ENCODE peak calls at places on chromosomes 3 and 15, in eight cellular contexts. One of them, this sample, is unnamed.
A peak's percentile ranks its signal among the peaks of the same experiment; 100 is the strongest.

GRCh38 chr3:157231071-157231470 is 71.1 kb upstream of the CCNL1 start:
- DNase-seq in HCT116: no peak
- DNase-seq in prostate gland: no peak
- DNase-seq in ovary: no peak
- DNase-seq in esophagus muscularis mucosa: no peak
- DNase-seq in vagina: no peak
- DNase-seq in GM12891: no peak
- DNase-seq in A549: no peak
- DNase-seq in this sample: no peak

GRCh38 chr3:138835177-138835757 is 539 bp upstream of the PIK3CB start:
- DNase-seq in esophagus muscularis mucosa: no peak
- DNase-seq in HCT116: peak; percentile 10
- DNase-seq in prostate gland: no peak
- DNase-seq in GM12891: no peak
- DNase-seq in vagina: no peak
- DNase-seq in A549: no peak
- DNase-seq in ovary: no peak
- DNase-seq in this sample: no peak

GRCh38 chr3:62622553-62623174 is 249.3 kb upstream of the FEZF2 start:
- DNase-seq in A549: peak; percentile 34
- DNase-seq in ovary: peak; percentile 18
- DNase-seq in HCT116: peak; percentile 31
- DNase-seq in vagina: no peak
- DNase-seq in esophagus muscularis mucosa: no peak
- DNase-seq in GM12891: peak; percentile 2
- DNase-seq in prostate gland: peak; percentile 10
- DNase-seq in this sample: peak; percentile 59

GRCh38 chr3:22117751-22118346 is 366.8 kb upstream of the ZNF385D start:
- DNase-seq in HCT116: peak; percentile 6
- DNase-seq in A549: peak; percentile 53
- DNase-seq in GM12891: no peak
- DNase-seq in prostate gland: no peak
- DNase-seq in ovary: no peak
- DNase-seq in esophagus muscularis mucosa: no peak
- DNase-seq in vagina: no peak
- DNase-seq in this sample: peak; percentile 38

GRCh38 chr15:92989469-92989868 is 89.3 kb downstream of the CHD2 start:
- DNase-seq in esophagus muscularis mucosa: no peak
- DNase-seq in prostate gland: no peak
- DNase-seq in HCT116: no peak
- DNase-seq in A549: no peak
- DNase-seq in ovary: no peak
- DNase-seq in vagina: no peak
- DNase-seq in GM12891: no peak
- DNase-seq in this sample: no peak

GRCh38 chr3:138124689-138125420 is 7.3 kb downstream of the A4GNT start:
- DNase-seq in ovary: no peak
- DNase-seq in GM12891: no peak
- DNase-seq in A549: no peak
- DNase-seq in prostate gland: no peak
- DNase-seq in vagina: no peak
- DNase-seq in HCT116: no peak
- DNase-seq in esophagus muscularis mucosa: no peak
- DNase-seq in this sample: no peak

GRCh38 chr15:90231028-90232017 is 2.4 kb downstream of the CIB1 start:
- DNase-seq in vagina: no peak
- DNase-seq in HCT116: no peak
- DNase-seq in prostate gland: peak; percentile 71
- DNase-seq in ovary: no peak
- DNase-seq in esophagus muscularis mucosa: no peak
- DNase-seq in GM12891: peak; percentile 80
- DNase-seq in A549: no peak
- DNase-seq in this sample: no peak

GRCh38 chr3:50491023-50491422 is 12.4 kb downstream of the CACNA2D2 start:
- DNase-seq in GM12891: no peak
- DNase-seq in HCT116: no peak
- DNase-seq in ovary: no peak
- DNase-seq in prostate gland: no peak
- DNase-seq in esophagus muscularis mucosa: no peak
- DNase-seq in A549: no peak
- DNase-seq in vagina: no peak
- DNase-seq in this sample: no peak

GRCh38 chr3:53821631-53822068 is 24.6 kb downstream of the CHDH start:
- DNase-seq in vagina: no peak
- DNase-seq in ovary: no peak
- DNase-seq in esophagus muscularis mucosa: no peak
- DNase-seq in prostate gland: no peak
- DNase-seq in GM12891: no peak
- DNase-seq in HCT116: no peak
- DNase-seq in A549: no peak
- DNase-seq in this sample: no peak

GRCh38 chr3:100875239-100875638 is 118.0 kb downstream of the ABI3BP start:
- DNase-seq in HCT116: no peak
- DNase-seq in prostate gland: peak; percentile 47
- DNase-seq in A549: no peak
- DNase-seq in GM12891: no peak
- DNase-seq in ovary: peak; percentile 22
- DNase-seq in esophagus muscularis mucosa: no peak
- DNase-seq in vagina: no peak
- DNase-seq in this sample: no peak

GRCh38 chr15:48643776-48644497 is 1.6 kb downstream of the FBN1 start:
- DNase-seq in vagina: no peak
- DNase-seq in esophagus muscularis mucosa: no peak
- DNase-seq in prostate gland: no peak
- DNase-seq in ovary: no peak
- DNase-seq in HCT116: no peak
- DNase-seq in GM12891: no peak
- DNase-seq in A549: no peak
- DNase-seq in this sample: peak; percentile 38

GRCh38 chr3:27581852-27582251 is 97.7 kb upstream of the SLC4A7 start:
- DNase-seq in prostate gland: no peak
- DNase-seq in vagina: no peak
- DNase-seq in HCT116: no peak
- DNase-seq in esophagus muscularis mucosa: no peak
- DNase-seq in GM12891: no peak
- DNase-seq in ovary: no peak
- DNase-seq in A549: no peak
- DNase-seq in this sample: no peak

GRCh38 chr3:5694267-5694666 is 506.8 kb downstream of the EDEM1 start:
- DNase-seq in HCT116: no peak
- DNase-seq in vagina: no peak
- DNase-seq in A549: no peak
- DNase-seq in prostate gland: no peak
- DNase-seq in GM12891: no peak
- DNase-seq in ovary: no peak
- DNase-seq in esophagus muscularis mucosa: no peak
- DNase-seq in this sample: no peak

GRCh38 chr3:69811452-69812401 is 72.5 kb downstream of the MITF start:
- DNase-seq in prostate gland: no peak
- DNase-seq in GM12891: no peak
- DNase-seq in A549: no peak
- DNase-seq in HCT116: no peak
- DNase-seq in ovary: no peak
- DNase-seq in vagina: no peak
- DNase-seq in esophagus muscularis mucosa: no peak
- DNase-seq in this sample: no peak

GRCh38 chr3:151410891-151411559 is 26.5 kb upstream of the P2RY12 start:
- DNase-seq in GM12891: no peak
- DNase-seq in esophagus muscularis mucosa: no peak
- DNase-seq in vagina: no peak
- DNase-seq in prostate gland: no peak
- DNase-seq in ovary: no peak
- DNase-seq in HCT116: no peak
- DNase-seq in A549: no peak
- DNase-seq in this sample: no peak

GRCh38 chr15:21262851-21263400 is 177.4 kb downstream of the POTEB3 start:
- DNase-seq in esophagus muscularis mucosa: no peak
- DNase-seq in GM12891: no peak
- DNase-seq in HCT116: no peak
- DNase-seq in A549: peak; percentile 39
- DNase-seq in ovary: no peak
- DNase-seq in vagina: no peak
- DNase-seq in prostate gland: no peak
- DNase-seq in this sample: no peak

GRCh38 chr3:184143327-184143726 is 8.2 kb downstream of the EIF2B5 start:
- DNase-seq in A549: no peak
- DNase-seq in vagina: no peak
- DNase-seq in ovary: no peak
- DNase-seq in GM12891: no peak
- DNase-seq in esophagus muscularis mucosa: no peak
- DNase-seq in HCT116: no peak
- DNase-seq in prostate gland: no peak
- DNase-seq in this sample: no peak

GRCh38 chr15:81666828-81667227 is 292.8 kb upstream of the TMC3 start:
- DNase-seq in HCT116: no peak
- DNase-seq in ovary: no peak
- DNase-seq in A549: no peak
- DNase-seq in vagina: no peak
- DNase-seq in prostate gland: no peak
- DNase-seq in GM12891: no peak
- DNase-seq in esophagus muscularis mucosa: no peak
- DNase-seq in this sample: no peak

GRCh38 chr3:17639765-17640164 is 102.7 kb downstream of the TBC1D5 start:
- DNase-seq in ovary: no peak
- DNase-seq in HCT116: peak; percentile 69
- DNase-seq in prostate gland: no peak
- DNase-seq in GM12891: no peak
- DNase-seq in vagina: no peak
- DNase-seq in esophagus muscularis mucosa: no peak
- DNase-seq in A549: peak; percentile 96
- DNase-seq in this sample: no peak

GRCh38 chr3:66497288-66497972 is 3.4 kb downstream of the LRIG1 start:
- DNase-seq in GM12891: no peak
- DNase-seq in vagina: no peak
- DNase-seq in esophagus muscularis mucosa: no peak
- DNase-seq in prostate gland: peak; percentile 53
- DNase-seq in ovary: no peak
- DNase-seq in HCT116: no peak
- DNase-seq in A549: no peak
- DNase-seq in this sample: no peak
- TF ChIP-seq POLR2A in GM12891: no peak
- TF ChIP-seq POLR2A in vagina: no peak
- TF ChIP-seq POLR2A in esophagus muscularis mucosa: no peak
- TF ChIP-seq POLR2A in prostate gland: no peak
- TF ChIP-seq POLR2A in ovary: no peak
- TF ChIP-seq POLR2A in HCT116: no peak
- TF ChIP-seq POLR2A in A549: no peak
- TF ChIP-seq POLR2A in this sample: no peak

GRCh38 chr3:126473292-126474168 is 2.2 kb downstream of the ZXDC start:
- DNase-seq in HCT116: no peak
- DNase-seq in GM12891: no peak
- DNase-seq in ovary: no peak
- DNase-seq in A549: no peak
- DNase-seq in esophagus muscularis mucosa: no peak
- DNase-seq in vagina: no peak
- DNase-seq in prostate gland: no peak
- DNase-seq in this sample: peak; percentile 30

GRCh38 chr3:126475411-126476114 is at the start of gene ZXDC:
- DNase-seq in A549: peak; percentile 90
- DNase-seq in GM12891: peak; percentile 100
- DNase-seq in ovary: peak; percentile 96
- DNase-seq in esophagus muscularis mucosa: peak; percentile 98
- DNase-seq in HCT116: peak; percentile 85
- DNase-seq in prostate gland: peak; percentile 92
- DNase-seq in vagina: no peak
- DNase-seq in this sample: peak; percentile 95

GRCh38 chr3:126469479-126469878 is 6.2 kb downstream of the ZXDC start:
- DNase-seq in GM12891: no peak
- DNase-seq in HCT116: no peak
- DNase-seq in ovary: no peak
- DNase-seq in A549: no peak
- DNase-seq in prostate gland: no peak
- DNase-seq in esophagus muscularis mucosa: no peak
- DNase-seq in vagina: no peak
- DNase-seq in this sample: no peak

GRCh38 chr3:126474498-126475410 is 937 bp downstream of the ZXDC start:
- DNase-seq in ovary: peak; percentile 59
- DNase-seq in prostate gland: peak; percentile 16
- DNase-seq in HCT116: peak; percentile 16
- DNase-seq in esophagus muscularis mucosa: no peak
- DNase-seq in GM12891: peak; percentile 60
- DNase-seq in A549: peak; percentile 57
- DNase-seq in vagina: no peak
- DNase-seq in this sample: peak; percentile 83

DNA sequence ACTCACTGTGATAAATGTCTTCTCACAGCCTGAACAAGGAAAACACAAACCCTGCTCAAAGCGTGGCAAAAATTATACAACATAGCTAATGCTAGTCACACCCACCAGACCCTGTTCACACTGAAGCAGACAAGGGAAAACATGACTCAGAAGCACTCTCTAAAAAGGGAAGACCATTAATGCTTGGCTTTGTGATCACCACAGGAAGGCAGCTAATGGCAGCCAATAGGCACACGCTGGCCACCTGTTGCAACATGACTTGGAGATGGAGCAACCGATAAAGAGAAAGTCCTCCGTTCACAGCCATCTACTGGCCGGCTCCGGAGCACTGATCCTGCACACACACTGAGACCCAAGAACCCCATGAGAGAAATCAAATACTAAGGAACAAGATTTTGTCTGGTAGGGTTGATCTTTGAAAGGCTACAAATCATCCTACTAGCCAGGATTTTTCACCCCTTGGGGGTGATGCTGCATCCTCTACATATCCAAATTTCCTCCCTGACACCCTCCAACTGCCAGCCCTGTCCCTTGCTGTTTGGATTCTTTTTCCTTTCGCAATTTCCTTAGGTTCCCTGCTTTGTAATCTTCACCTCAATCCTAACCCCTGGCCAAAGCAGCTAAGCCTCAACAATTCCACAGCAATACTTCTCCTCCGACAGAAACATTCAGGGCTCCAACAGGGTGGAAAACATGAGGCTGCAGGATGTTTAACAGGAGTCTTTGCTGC is 3.2 kb downstream of the ZXDC start:
- DNase-seq in vagina: no peak
- DNase-seq in GM12891: no peak
- DNase-seq in ovary: no peak
- DNase-seq in prostate gland: peak; percentile 80
- DNase-seq in HCT116: peak; percentile 12
- DNase-seq in A549: peak; percentile 73
- DNase-seq in esophagus muscularis mucosa: no peak
- DNase-seq in this sample: peak; percentile 79
- TF ChIP-seq POLR2A in vagina: no peak
- TF ChIP-seq POLR2A in GM12891: no peak
- TF ChIP-seq POLR2A in ovary: no peak
- TF ChIP-seq POLR2A in prostate gland: peak; percentile 53
- TF ChIP-seq POLR2A in HCT116: no peak
- TF ChIP-seq POLR2A in A549: no peak
- TF ChIP-seq POLR2A in esophagus muscularis mucosa: no peak
- TF ChIP-seq POLR2A in this sample: peak; percentile 21

GRCh38 chr15:69413822-69414701 is at the start of gene KIF23:
- DNase-seq in vagina: no peak
- DNase-seq in ovary: peak; percentile 88
- DNase-seq in HCT116: peak; percentile 86
- DNase-seq in prostate gland: peak; percentile 87
- DNase-seq in GM12891: peak; percentile 92
- DNase-seq in esophagus muscularis mucosa: peak; percentile 93
- DNase-seq in A549: peak; percentile 97
- DNase-seq in this sample: peak; percentile 94
- TF ChIP-seq POLR2A in vagina: no peak
- TF ChIP-seq POLR2A in ovary: no peak
- TF ChIP-seq POLR2A in HCT116: peak; percentile 77
- TF ChIP-seq POLR2A in prostate gland: peak; percentile 7
- TF ChIP-seq POLR2A in GM12891: peak; percentile 66
- TF ChIP-seq POLR2A in esophagus muscularis mucosa: no peak
- TF ChIP-seq POLR2A in A549: peak; percentile 56
- TF ChIP-seq POLR2A in this sample: peak; percentile 86

GRCh38 chr15:60396964-60397771 is 618 bp downstream of the ANXA2 start:
- DNase-seq in HCT116: no peak
- DNase-seq in prostate gland: peak; percentile 61
- DNase-seq in A549: peak; percentile 87
- DNase-seq in esophagus muscularis mucosa: no peak
- DNase-seq in ovary: peak; percentile 53
- DNase-seq in GM12891: no peak
- DNase-seq in vagina: no peak
- DNase-seq in this sample: peak; percentile 63
- TF ChIP-seq POLR2A in HCT116: no peak
- TF ChIP-seq POLR2A in prostate gland: peak; percentile 38
- TF ChIP-seq POLR2A in A549: peak; percentile 30
- TF ChIP-seq POLR2A in esophagus muscularis mucosa: no peak
- TF ChIP-seq POLR2A in ovary: peak; percentile 19
- TF ChIP-seq POLR2A in GM12891: no peak
- TF ChIP-seq POLR2A in vagina: peak; percentile 26
- TF ChIP-seq POLR2A in this sample: no peak

This sample was measured in erythroblast.